ENCODE peak calls at places on chromosomes 5 and 9, in ten cellular contexts. J, C, L, B, V, Q, S, Z, A and I are unnamed samples.

GRCh38 chr9:123834218-123834906 is 95.6 kb downstream of the DENND1A start:
- DNase-seq in V (no peak), Q (no peak), L (no peak), S (peak; percentile 15), J (no peak), Z (no peak), B (no peak), A (no peak), C (peak; percentile 0), I (no peak)

GRCh38 chr9:106843361-106843760 is 19.6 kb upstream of the ZNF462 start:
- DNase-seq in V (no peak), S (peak; percentile 31), J (no peak), C (no peak), B (no peak), L (no peak), Q (no peak), Z (no peak), A (no peak), I (no peak)

GRCh38 chr9:86706391-86706790 is 240.9 kb downstream of the GAS1 start:
- DNase-seq in L (no peak), Q (no peak), B (no peak), C (peak; percentile 62), Z (no peak), V (no peak), S (no peak), A (no peak), J (no peak), I (no peak)

GRCh38 chr5:5666076-5666365 is 243.5 kb downstream of the ICE1 start:
- DNase-seq in C (no peak), V (no peak), S (no peak), Q (no peak), Z (no peak), B (no peak), A (no peak), J (no peak), L (no peak), I (no peak)

GRCh38 chr5:129445379-129445778 is 14.7 kb upstream of the ADAMTS19 start:
- DNase-seq in J (no peak), Q (no peak), Z (no peak), L (no peak), C (no peak), B (no peak), S (no peak), A (no peak), V (no peak), I (no peak)

GRCh38 chr9:128457207-128457606 is 1.4 kb downstream of the ODF2 start:
- DNase-seq in J (no peak), Q (no peak), L (peak; percentile 75), V (no peak), S (no peak), Z (no peak), A (no peak), B (no peak), C (no peak), I (no peak)

GRCh38 chr5:133878236-133878555 is 90.2 kb downstream of the C5orf15 start:
- DNase-seq in L (no peak), Q (no peak), Z (no peak), J (no peak), C (no peak), A (no peak), V (no peak), B (no peak), S (no peak), I (no peak)

GRCh38 chr5:171310816-171311697 is 2.0 kb downstream of the TLX3 start:
- DNase-seq in S (peak; percentile 41), V (peak; percentile 50), L (peak; percentile 82), B (no peak), C (peak; percentile 39), Q (no peak), Z (peak; percentile 91), J (no peak), A (no peak), I (no peak)

GRCh38 chr5:135973323-135974018 is 18.7 kb upstream of the LECT2 start:
- DNase-seq in Q (peak; percentile 76), C (peak; percentile 75), L (no peak), S (peak; percentile 88), A (no peak), Z (peak; percentile 21), B (no peak), V (no peak), J (no peak), I (no peak)

GRCh38 chr5:55530669-55531068 is 4.1 kb downstream of the PLPP1 start:
- DNase-seq in B (no peak), Q (no peak), C (no peak), A (peak; percentile 56), L (no peak), S (no peak), Z (no peak), J (no peak), V (no peak), I (no peak)

GRCh38 chr5:55538621-55539020 is 3.9 kb upstream of the PLPP1 start:
- DNase-seq in L (no peak), B (no peak), Q (no peak), Z (no peak), V (no peak), S (peak; percentile 18), A (no peak), C (no peak), J (no peak), I (no peak)

GRCh38 chr5:55533806-55534435 is 843 bp downstream of the PLPP1 start:
- DNase-seq in C (peak; percentile 48), J (no peak), V (peak; percentile 21), S (peak; percentile 44), L (peak; percentile 83), Q (peak; percentile 29), B (peak; percentile 40), A (no peak), Z (no peak), I (no peak)

GRCh38 chr5:55535199-55535905 is 588 bp upstream of the PLPP1 start:
- DNase-seq in L (no peak), Z (peak; percentile 47), A (no peak), Q (no peak), S (no peak), B (no peak), C (peak; percentile 4), J (no peak), V (no peak), I (no peak)

GRCh38 chr5:55534436-55535198 is at the start of gene PLPP1:
- DNase-seq in Q (peak; percentile 79), V (peak; percentile 73), A (peak; percentile 93), Z (peak; percentile 98), S (peak; percentile 87), J (peak; percentile 95), L (peak; percentile 96), B (peak; percentile 89), C (peak; percentile 83), I (peak; percentile 89)
- TF ChIP-seq CTCF in Q (peak; percentile 16), V (no peak), A (no peak), Z (no peak), S (no peak), J (no peak), L (no peak), B (no peak), C (no peak), I (no peak)

GRCh38 chr5:6686501-6686900 is 26.7 kb upstream of the TENT4A start:
- DNase-seq in B (peak; percentile 26), V (no peak), A (no peak), C (no peak), L (no peak), S (no peak), J (no peak), Z (no peak), Q (no peak), I (no peak)
- H3K4me3 ChIP-seq in B (no peak overlapping the region), V (no peak overlapping the region), A (peak overlapping the region; percentile 53), C (no peak overlapping the region), L (peak overlapping the region; percentile 77), S (no peak overlapping the region), J (no peak overlapping the region), Z (no peak overlapping the region), Q (no peak overlapping the region), I (no peak overlapping the region)

DNA sequence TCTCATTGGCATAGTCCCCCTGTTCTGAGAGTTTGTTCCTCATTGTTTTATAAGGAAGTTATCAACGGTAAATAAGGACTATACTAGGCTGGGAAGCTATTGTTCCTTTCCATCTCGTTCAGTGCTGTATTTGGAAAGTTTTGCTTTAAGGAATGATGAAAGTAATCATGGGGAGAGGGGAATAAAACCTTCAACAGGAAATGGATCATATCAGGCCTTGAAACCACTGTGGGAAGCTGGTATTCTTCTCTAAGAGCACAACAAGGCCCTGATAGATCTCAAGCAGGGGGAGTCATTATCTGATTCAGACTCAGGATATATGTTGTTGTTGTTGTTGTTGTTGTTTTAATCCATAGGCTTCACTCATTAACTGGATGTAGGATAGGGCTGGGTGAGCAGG is 474.5 kb downstream of the ENC1 start:
- DNase-seq in Q (no peak), Z (no peak), L (no peak), S (no peak), B (no peak), C (peak; percentile 37), V (no peak), A (no peak), J (no peak), I (no peak)
- H3K27ac ChIP-seq in Q (no peak overlapping the region), Z (peak overlapping the region; percentile 90), L (no peak overlapping the region), S (no peak overlapping the region), B (no peak overlapping the region), C (no peak overlapping the region), V (peak overlapping the region; percentile 94), A (no peak overlapping the region), J (no peak overlapping the region), I (no peak overlapping the region)

GRCh38 chr5:138282918-138283742 is 8.7 kb upstream of the GFRA3 start:
- DNase-seq in C (peak; percentile 67), Z (peak; percentile 86), L (peak; percentile 80), J (no peak), Q (peak; percentile 36), A (no peak), V (peak; percentile 30), S (peak; percentile 65), B (peak; percentile 33), I (peak; percentile 33)
- TF ChIP-seq CTCF in C (peak; percentile 64), Z (peak; percentile 74), L (peak; percentile 85), J (peak; percentile 37), Q (peak; percentile 44), A (peak; percentile 50), V (peak; percentile 50), S (peak; percentile 62), B (peak; percentile 36), I (peak; percentile 35)

GRCh38 chr9:129482521-129483466 is 138.1 kb downstream of the C9orf50 start:
- DNase-seq in Z (peak; percentile 99), V (peak; percentile 84), A (peak; percentile 84), S (peak; percentile 92), L (peak; percentile 84), Q (peak; percentile 95), B (peak; percentile 87), J (peak; percentile 86), C (peak; percentile 84), I (peak; percentile 92)
- H3K4me3 ChIP-seq in Z (peak overlapping the region; percentile 67), V (peak overlapping the region; percentile 67), A (peak overlapping the region; percentile 56), S (no peak overlapping the region), L (no peak overlapping the region), Q (peak overlapping the region; percentile 57), B (peak overlapping the region; percentile 5), J (peak overlapping the region; percentile 55), C (no peak overlapping the region), I (peak overlapping the region; percentile 76)